ENCODE peak calls at places on chromosomes 7 and 10, in ten cellular contexts. I is CD8-positive, alpha-beta memory T cell; E is cardiac muscle cell; H is heart right ventricle; X is iPS DF 6.9; S is neural progenitor cell; F is HCT116; B is K562; V is heart left ventricle; A is dorsolateral prefrontal cortex. M is an unnamed sample. For H3K27me3, the result is how much of the 10 kb centered on the place peaks cover.

GRCh38 chr10:74684462-74684861 is 141.9 kb upstream of the KAT6B start:
- DNase-seq in I (no peak), E (no peak), H (no peak), X (no peak), S (no peak), F (no peak), B (no peak), V (no peak), A (no peak), M (no peak)

GRCh38 chr7:69598487-69599148 is 343 bp downstream of the AUTS2 start:
- DNase-seq in I (no peak), E (no peak), H (peak), X (no peak), S (peak), F (no peak), B (no peak), V (peak), A (peak), M (no peak)

GRCh38 chr7:16918288-16918895 is 36.6 kb upstream of the AGR3 start:
- DNase-seq in I (no peak), E (peak), H (no peak), X (no peak), S (peak), F (peak), B (peak), V (no peak), A (no peak), M (no peak)

GRCh38 chr10:69846252-69847000 is 44.7 kb downstream of the COL13A1 start:
- DNase-seq in I (no peak), E (no peak), H (no peak), X (no peak), S (peak), F (no peak), B (no peak), V (no peak), A (no peak), M (no peak)

GRCh38 chr10:30038961-30039536 is 20.3 kb downstream of the JCAD start:
- DNase-seq in I (no peak), E (no peak), H (no peak), X (no peak), S (no peak), F (no peak), B (no peak), V (peak), A (no peak), M (no peak)

GRCh38 chr10:84098667-84099066 is 40.6 kb upstream of the GHITM start:
- DNase-seq in I (no peak), E (no peak), H (no peak), X (no peak), S (no peak), F (no peak), B (no peak), V (no peak), A (no peak), M (no peak)

GRCh38 chr10:123139521-123140163 is 3.9 kb downstream of the HMX3 start:
- DNase-seq in I (no peak), E (peak), H (no peak), X (no peak), S (peak), F (peak), B (peak), V (no peak), A (no peak), M (no peak)

GRCh38 chr7:110835209-110835608 is 255.7 kb upstream of the LRRN3 start:
- DNase-seq in I (no peak), E (no peak), H (no peak), X (no peak), S (no peak), F (no peak), B (no peak), V (no peak), A (no peak), M (no peak)

GRCh38 chr10:110151871-110152270 is 55.5 kb upstream of the MXI1 start:
- DNase-seq in I (no peak), E (no peak), H (no peak), X (no peak), S (peak), F (no peak), B (no peak), V (no peak), A (no peak), M (no peak)

GRCh38 chr7:30491417-30491816 is 12.8 kb upstream of the NOD1 start:
- DNase-seq in I (no peak), E (no peak), H (no peak), X (no peak), S (no peak), F (no peak), B (no peak), V (no peak), A (no peak), M (no peak)

GRCh38 chr10:81546243-81546642 is 328.8 kb upstream of the NRG3 start:
- DNase-seq in I (no peak), E (no peak), H (no peak), X (no peak), S (no peak), F (no peak), B (no peak), V (no peak), A (no peak), M (no peak)

GRCh38 chr7:28685660-28686417 is 272.3 kb downstream of the TRIL start:
- DNase-seq in I (no peak), E (peak), H (peak), X (peak), S (peak), F (peak), B (no peak), V (peak), A (peak), M (peak)

GRCh38 chr7:47402941-47403340 is 179.0 kb downstream of the TNS3 start:
- DNase-seq in I (no peak), E (no peak), H (no peak), X (no peak), S (peak), F (no peak), B (no peak), V (no peak), A (no peak), M (no peak)

GRCh38 chr7:152464312-152465117 is 28.7 kb upstream of the KMT2C start:
- DNase-seq in I (peak), E (peak), H (peak), X (no peak), S (peak), F (peak), B (peak), V (peak), A (peak), M (peak)

GRCh38 chr10:26215923-26216576 is 524 bp upstream of the GAD2 start:
- DNase-seq in I (no peak), E (peak), H (peak), X (no peak), S (peak), F (no peak), B (no peak), V (no peak), A (no peak), M (peak)

GRCh38 chr10:110794808-110795207 is 76.9 kb upstream of the PDCD4 start:
- DNase-seq in I (no peak), E (peak), H (peak), X (no peak), S (peak), F (no peak), B (no peak), V (peak), A (peak), M (peak)

GRCh38 chr7:100171840-100172239 is 3.4 kb upstream of the GAL3ST4 start:
- DNase-seq in I (no peak), E (no peak), H (no peak), X (no peak), S (no peak), F (no peak), B (no peak), V (no peak), A (no peak), M (no peak)

GRCh38 chr10:23186697-23187096 is 5.4 kb upstream of the PTF1A start:
- DNase-seq in I (no peak), E (no peak), H (no peak), X (no peak), S (no peak), F (no peak), B (no peak), V (no peak), A (no peak), M (peak)
- H3K27me3 ChIP-seq in I (under half), E (half or more), H (half or more), X (half or more), S (half or more), F (under half), B (under half), V (under half), A (under half), M (under half)

DNA sequence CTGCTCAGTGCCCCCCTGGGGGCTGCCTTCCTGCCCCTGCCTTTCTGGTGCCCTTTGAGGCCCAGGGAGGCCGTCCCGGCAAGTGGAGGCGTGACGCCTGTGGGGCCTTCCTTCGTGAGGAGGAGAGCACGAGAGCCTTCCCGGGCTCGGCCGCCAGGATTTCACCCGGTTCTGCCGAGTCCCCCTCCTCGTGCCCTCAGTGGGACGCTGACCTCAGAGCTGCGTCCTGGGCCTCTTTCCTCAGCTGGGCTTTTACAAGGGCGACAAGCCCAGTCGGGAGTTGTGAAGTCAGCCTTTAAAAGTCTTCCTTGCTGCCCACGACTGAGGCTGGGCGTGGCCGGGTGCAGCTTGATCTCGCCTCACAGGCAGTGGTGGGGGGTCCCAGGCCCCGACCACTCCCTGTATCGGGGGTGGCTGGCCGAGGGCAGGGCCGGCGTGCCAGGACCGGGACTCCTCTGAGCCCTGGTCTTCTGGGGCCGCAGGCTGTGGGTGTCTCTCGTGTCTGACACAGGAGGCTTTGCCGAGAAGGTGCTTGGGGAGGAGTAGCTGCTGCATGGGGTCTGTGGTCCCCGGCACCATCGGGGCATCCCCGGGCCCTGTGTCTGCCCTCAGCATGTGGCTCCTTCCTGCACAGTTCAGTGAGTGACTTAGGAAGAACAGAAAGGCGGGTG is 41.8 kb downstream of the FAM20C start:
- DNase-seq in I (no peak), E (no peak), H (peak), X (no peak), S (no peak), F (no peak), B (no peak), V (peak), A (no peak), M (no peak)
- H3K4me3 ChIP-seq in I (no peak), E (no peak), H (no peak), X (no peak), S (no peak), F (no peak), B (no peak), V (peak), A (no peak), M (no peak)

GRCh38 chr10:100715445-100716385 is 29.7 kb upstream of the PAX2 start:
- DNase-seq in I (no peak), E (no peak), H (no peak), X (no peak), S (peak), F (no peak), B (peak), V (no peak), A (no peak), M (no peak)
- H3K27me3 ChIP-seq in I (under half), E (half or more), H (half or more), X (half or more), S (half or more), F (under half), B (under half), V (half or more), A (half or more), M (under half)

DNA sequence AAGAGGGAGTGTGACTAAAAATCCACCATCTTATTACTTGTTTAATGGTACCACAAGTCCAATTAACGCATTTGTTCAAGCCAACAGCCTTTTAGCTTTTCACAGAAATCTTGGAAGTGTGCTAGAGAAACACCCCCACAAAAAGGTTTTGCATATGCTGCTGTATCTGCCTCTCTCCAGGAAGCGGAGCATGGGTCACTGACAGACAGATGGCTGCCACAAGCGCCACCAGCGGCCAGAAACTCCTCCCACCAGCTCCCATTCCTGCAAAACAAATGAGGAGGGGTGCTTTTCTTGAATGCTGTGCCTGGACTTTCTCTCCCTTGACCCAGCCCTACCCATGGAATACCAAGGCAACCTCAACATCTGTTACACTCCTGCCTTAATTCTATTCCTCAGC is 176.3 kb upstream of the LRGUK start:
- DNase-seq in I (no peak), E (no peak), H (no peak), X (no peak), S (no peak), F (no peak), B (no peak), V (no peak), A (no peak), M (no peak)
- H3K4me3 ChIP-seq in I (no peak), E (no peak), H (no peak), X (no peak), S (no peak), F (no peak), B (no peak), V (no peak), A (no peak), M (no peak)

GRCh38 chr7:136919820-136920219 is 51.4 kb downstream of the CHRM2 start:
- DNase-seq in I (no peak), E (no peak), H (no peak), X (no peak), S (no peak), F (no peak), B (no peak), V (no peak), A (no peak), M (no peak)

GRCh38 chr7:136912339-136912738 is 43.9 kb downstream of the CHRM2 start:
- DNase-seq in I (no peak), E (no peak), H (no peak), X (no peak), S (no peak), F (no peak), B (no peak), V (no peak), A (no peak), M (no peak)

GRCh38 chr7:136911362-136911761 is 42.9 kb downstream of the CHRM2 start:
- DNase-seq in I (no peak), E (peak), H (no peak), X (no peak), S (no peak), F (no peak), B (no peak), V (peak), A (no peak), M (no peak)

GRCh38 chr7:136914016-136914415 is 45.6 kb downstream of the CHRM2 start:
- DNase-seq in I (no peak), E (no peak), H (no peak), X (no peak), S (no peak), F (no peak), B (no peak), V (no peak), A (no peak), M (no peak)
- H3K27me3 ChIP-seq in I (under half), E (under half), H (under half), X (under half), S (under half), F (under half), B (under half), V (under half), A (under half), M (under half)

GRCh38 chr10:107847620-107848019 is 683.1 kb upstream of the SORCS1 start:
- DNase-seq in I (no peak), E (no peak), H (no peak), X (no peak), S (no peak), F (no peak), B (no peak), V (no peak), A (no peak), M (no peak)
- H3K4me3 ChIP-seq in I (no peak), E (no peak), H (no peak), X (no peak), S (no peak), F (no peak), B (no peak), V (no peak), A (no peak), M (no peak)

GRCh38 chr10:117216028-117216427 is 18.7 kb downstream of the KCNK18 start:
- DNase-seq in I (no peak), E (no peak), H (no peak), X (no peak), S (no peak), F (no peak), B (no peak), V (no peak), A (no peak), M (no peak)
- H3K27me3 ChIP-seq in I (under half), E (half or more), H (half or more), X (under half), S (half or more), F (under half), B (under half), V (under half), A (under half), M (under half)